ENCODE peak calls at places on chromosomes 1 and 21, in six cellular contexts. One of them, this sample, is unnamed.

GRCh38 chr1:166039805-166040204 is 127.0 kb downstream of the FAM78B start:
- DNase-seq in IMR-90: no peak
- DNase-seq in neuronal stem cell: no peak
- DNase-seq in H1: no peak
- DNase-seq in mesenchymal stem cell: no peak
- DNase-seq in trophoblast cell: no peak
- DNase-seq in this sample: no peak

GRCh38 chr1:16110456-16110855 is 37.0 kb upstream of the FAM131C start:
- DNase-seq in IMR-90: no peak
- DNase-seq in neuronal stem cell: no peak
- DNase-seq in H1: no peak
- DNase-seq in mesenchymal stem cell: no peak
- DNase-seq in trophoblast cell: peak; percentile 84
- DNase-seq in this sample: no peak

GRCh38 chr1:110248746-110249145 is 38.6 kb downstream of the KCNC4 start:
- DNase-seq in IMR-90: no peak
- DNase-seq in neuronal stem cell: no peak
- DNase-seq in H1: no peak
- DNase-seq in mesenchymal stem cell: no peak
- DNase-seq in trophoblast cell: no peak
- DNase-seq in this sample: no peak

GRCh38 chr1:93000291-93000690 is 39.0 kb upstream of the DIPK1A start:
- DNase-seq in IMR-90: no peak
- DNase-seq in neuronal stem cell: no peak
- DNase-seq in H1: no peak
- DNase-seq in mesenchymal stem cell: no peak
- DNase-seq in trophoblast cell: no peak
- DNase-seq in this sample: peak; percentile 68

GRCh38 chr1:160629286-160630210 is 17.3 kb downstream of the SLAMF1 start:
- DNase-seq in IMR-90: no peak
- DNase-seq in neuronal stem cell: no peak
- DNase-seq in H1: no peak
- DNase-seq in mesenchymal stem cell: no peak
- DNase-seq in trophoblast cell: peak; percentile 89
- DNase-seq in this sample: no peak

GRCh38 chr1:179326746-179327145 is 33.1 kb downstream of the SOAT1 start:
- DNase-seq in IMR-90: no peak
- DNase-seq in neuronal stem cell: no peak
- DNase-seq in H1: no peak
- DNase-seq in mesenchymal stem cell: no peak
- DNase-seq in trophoblast cell: no peak
- DNase-seq in this sample: no peak

GRCh38 chr21:30194701-30195299 is 21.1 kb downstream of the CLDN8 start:
- DNase-seq in IMR-90: no peak
- DNase-seq in neuronal stem cell: peak; percentile 35
- DNase-seq in H1: no peak
- DNase-seq in mesenchymal stem cell: peak; percentile 2
- DNase-seq in trophoblast cell: peak; percentile 75
- DNase-seq in this sample: no peak

GRCh38 chr1:117095237-117095636 is 26.3 kb downstream of the TRIM45 start:
- DNase-seq in IMR-90: peak; percentile 66
- DNase-seq in neuronal stem cell: no peak
- DNase-seq in H1: no peak
- DNase-seq in mesenchymal stem cell: no peak
- DNase-seq in trophoblast cell: no peak
- DNase-seq in this sample: no peak

GRCh38 chr1:160539896-160540858 is 17.1 kb upstream of the SLAMF6 start:
- DNase-seq in IMR-90: no peak
- DNase-seq in neuronal stem cell: no peak
- DNase-seq in H1: no peak
- DNase-seq in mesenchymal stem cell: peak; percentile 3
- DNase-seq in trophoblast cell: no peak
- DNase-seq in this sample: no peak

GRCh38 chr21:38979271-38980196 is 173.8 kb downstream of the ETS2 start:
- DNase-seq in IMR-90: peak; percentile 70
- DNase-seq in neuronal stem cell: no peak
- DNase-seq in H1: peak; percentile 62
- DNase-seq in mesenchymal stem cell: peak; percentile 89
- DNase-seq in trophoblast cell: peak; percentile 36
- DNase-seq in this sample: peak; percentile 69

GRCh38 chr1:33220701-33221384 is 35.4 kb upstream of the ZNF362 start:
- DNase-seq in IMR-90: no peak
- DNase-seq in neuronal stem cell: no peak
- DNase-seq in H1: no peak
- DNase-seq in mesenchymal stem cell: no peak
- DNase-seq in trophoblast cell: peak; percentile 70
- DNase-seq in this sample: peak; percentile 41
- H3K14ac ChIP-seq in IMR-90: no peak overlapping the region
- H3K14ac ChIP-seq in neuronal stem cell: no peak overlapping the region
- H3K14ac ChIP-seq in H1: no peak overlapping the region
- H3K14ac ChIP-seq in mesenchymal stem cell: no peak overlapping the region
- H3K14ac ChIP-seq in trophoblast cell: peak overlapping the region; percentile 82
- H3K14ac ChIP-seq in this sample: no peak overlapping the region

DNA sequence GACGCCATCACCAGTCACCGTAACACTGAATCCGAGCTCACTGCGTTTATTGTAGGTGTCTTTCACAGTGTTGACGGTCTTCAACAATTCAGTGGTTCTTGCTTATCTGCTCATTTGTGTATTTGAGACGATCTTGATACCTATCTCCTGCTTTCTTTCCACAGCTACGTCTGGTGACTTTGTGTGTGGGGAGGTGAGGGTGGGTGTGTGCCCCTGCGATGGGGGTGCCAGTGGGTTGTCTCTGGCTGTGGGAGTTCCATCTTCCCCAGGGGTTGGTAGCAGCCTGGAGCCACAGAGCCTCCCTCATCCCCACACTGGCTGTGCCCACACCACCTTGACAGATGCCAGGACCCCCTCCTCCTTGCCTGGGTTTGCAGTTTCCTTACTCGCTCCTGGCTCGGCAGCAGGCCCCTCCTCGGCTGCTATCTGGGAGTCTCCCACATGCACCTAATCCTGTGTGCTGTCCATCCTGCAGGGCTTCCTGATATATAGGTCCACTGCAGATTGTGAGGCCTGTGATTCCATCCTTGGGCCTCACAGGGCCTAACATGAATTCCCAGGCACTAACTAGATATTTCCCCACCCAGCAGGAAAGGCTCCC is 6.3 kb upstream of the PARP1 start:
- DNase-seq in IMR-90: no peak
- DNase-seq in neuronal stem cell: no peak
- DNase-seq in H1: no peak
- DNase-seq in mesenchymal stem cell: no peak
- DNase-seq in trophoblast cell: no peak
- DNase-seq in this sample: no peak
- H3K14ac ChIP-seq in IMR-90: no peak overlapping the region
- H3K14ac ChIP-seq in neuronal stem cell: peak overlapping the region; percentile 87
- H3K14ac ChIP-seq in H1: no peak overlapping the region
- H3K14ac ChIP-seq in mesenchymal stem cell: no peak overlapping the region
- H3K14ac ChIP-seq in trophoblast cell: no peak overlapping the region
- H3K14ac ChIP-seq in this sample: no peak overlapping the region

GRCh38 chr21:41068411-41069304 is 99.3 kb upstream of the BACE2 start:
- DNase-seq in IMR-90: peak; percentile 23
- DNase-seq in neuronal stem cell: peak; percentile 79
- DNase-seq in H1: peak; percentile 77
- DNase-seq in mesenchymal stem cell: no peak
- DNase-seq in trophoblast cell: peak; percentile 96
- DNase-seq in this sample: peak; percentile 93
- H3K14ac ChIP-seq in IMR-90: no peak overlapping the region
- H3K14ac ChIP-seq in neuronal stem cell: no peak overlapping the region
- H3K14ac ChIP-seq in H1: no peak overlapping the region
- H3K14ac ChIP-seq in mesenchymal stem cell: no peak overlapping the region
- H3K14ac ChIP-seq in trophoblast cell: no peak overlapping the region
- H3K14ac ChIP-seq in this sample: no peak overlapping the region

GRCh38 chr1:9761855-9762254 is 61.9 kb downstream of the CLSTN1 start:
- DNase-seq in IMR-90: no peak
- DNase-seq in neuronal stem cell: no peak
- DNase-seq in H1: no peak
- DNase-seq in mesenchymal stem cell: no peak
- DNase-seq in trophoblast cell: no peak
- DNase-seq in this sample: no peak

GRCh38 chr1:9760824-9761223 is 62.9 kb downstream of the CLSTN1 start:
- DNase-seq in IMR-90: no peak
- DNase-seq in neuronal stem cell: no peak
- DNase-seq in H1: no peak
- DNase-seq in mesenchymal stem cell: no peak
- DNase-seq in trophoblast cell: no peak
- DNase-seq in this sample: peak; percentile 61

GRCh38 chr1:9766759-9767442 is 56.9 kb downstream of the CLSTN1 start:
- DNase-seq in IMR-90: peak; percentile 100
- DNase-seq in neuronal stem cell: no peak
- DNase-seq in H1: no peak
- DNase-seq in mesenchymal stem cell: peak; percentile 99
- DNase-seq in trophoblast cell: peak; percentile 99
- DNase-seq in this sample: no peak

GRCh38 chr1:9759939-9760338 is 63.8 kb downstream of the CLSTN1 start:
- DNase-seq in IMR-90: no peak
- DNase-seq in neuronal stem cell: no peak
- DNase-seq in H1: no peak
- DNase-seq in mesenchymal stem cell: no peak
- DNase-seq in trophoblast cell: no peak
- DNase-seq in this sample: no peak

DNA sequence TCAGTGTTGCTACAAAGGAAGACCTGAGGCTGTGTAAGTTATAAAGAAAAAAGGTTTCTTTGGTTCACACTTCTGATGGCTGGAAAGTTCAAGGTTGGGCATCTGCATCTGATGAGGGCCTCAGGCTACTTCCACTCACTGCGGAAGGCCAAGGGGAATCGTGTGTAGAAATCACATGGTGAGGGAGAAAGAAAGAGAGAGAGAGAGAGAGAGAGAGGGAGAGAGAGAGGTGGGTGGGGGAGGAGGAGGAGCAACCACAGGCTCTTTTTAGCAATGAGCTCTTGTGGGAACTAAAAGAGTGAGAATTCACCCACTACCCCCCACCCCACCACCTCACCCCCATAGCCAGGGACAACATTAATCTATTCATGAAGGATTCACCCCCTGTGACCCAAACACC is 59.9 kb downstream of the CLSTN1 start:
- DNase-seq in IMR-90: no peak
- DNase-seq in neuronal stem cell: no peak
- DNase-seq in H1: no peak
- DNase-seq in mesenchymal stem cell: no peak
- DNase-seq in trophoblast cell: no peak
- DNase-seq in this sample: no peak
- H3K14ac ChIP-seq in IMR-90: no peak overlapping the region
- H3K14ac ChIP-seq in neuronal stem cell: no peak overlapping the region
- H3K14ac ChIP-seq in H1: no peak overlapping the region
- H3K14ac ChIP-seq in mesenchymal stem cell: no peak overlapping the region
- H3K14ac ChIP-seq in trophoblast cell: no peak overlapping the region
- H3K14ac ChIP-seq in this sample: no peak overlapping the region